ENCODE peak calls at places on chromosomes 2 and 18, in eight cellular contexts. One of them, this sample, is unnamed.

GRCh38 chr2:38876407-38876806 is 631 bp downstream of the MORN2 start:
- DNase-seq in mammary epithelial cell: no peak
- DNase-seq in A549: peak
- DNase-seq in left ventricle myocardium inferior: no peak
- DNase-seq in cardiac muscle cell: no peak
- DNase-seq in IMR-90: no peak
- DNase-seq in heart left ventricle: no peak
- DNase-seq in astrocyte: no peak
- DNase-seq in this sample: no peak

GRCh38 chr18:48783616-48784520 is 166.9 kb downstream of the SMAD7 start:
- DNase-seq in astrocyte: no peak
- DNase-seq in heart left ventricle: no peak
- DNase-seq in A549: no peak
- DNase-seq in cardiac muscle cell: no peak
- DNase-seq in mammary epithelial cell: no peak
- DNase-seq in left ventricle myocardium inferior: no peak
- DNase-seq in IMR-90: no peak
- DNase-seq in this sample: no peak

GRCh38 chr18:44341759-44342158 is 338.9 kb upstream of the SETBP1 start:
- DNase-seq in mammary epithelial cell: peak
- DNase-seq in heart left ventricle: no peak
- DNase-seq in cardiac muscle cell: no peak
- DNase-seq in A549: no peak
- DNase-seq in left ventricle myocardium inferior: no peak
- DNase-seq in astrocyte: peak
- DNase-seq in IMR-90: no peak
- DNase-seq in this sample: no peak

GRCh38 chr2:10406016-10406415 is 42.1 kb downstream of the ODC1 start:
- DNase-seq in astrocyte: peak
- DNase-seq in heart left ventricle: no peak
- DNase-seq in A549: no peak
- DNase-seq in cardiac muscle cell: no peak
- DNase-seq in IMR-90: no peak
- DNase-seq in mammary epithelial cell: no peak
- DNase-seq in left ventricle myocardium inferior: no peak
- DNase-seq in this sample: no peak

GRCh38 chr2:77018219-77018618 is 504.0 kb downstream of the LRRTM4 start:
- DNase-seq in A549: no peak
- DNase-seq in IMR-90: no peak
- DNase-seq in mammary epithelial cell: no peak
- DNase-seq in heart left ventricle: no peak
- DNase-seq in left ventricle myocardium inferior: no peak
- DNase-seq in astrocyte: no peak
- DNase-seq in cardiac muscle cell: no peak
- DNase-seq in this sample: no peak

GRCh38 chr2:69013837-69014796 is 1.1 kb downstream of the ANTXR1 start:
- DNase-seq in astrocyte: peak
- DNase-seq in left ventricle myocardium inferior: no peak
- DNase-seq in IMR-90: peak
- DNase-seq in mammary epithelial cell: peak
- DNase-seq in heart left ventricle: no peak
- DNase-seq in cardiac muscle cell: peak
- DNase-seq in A549: no peak
- DNase-seq in this sample: no peak

GRCh38 chr2:26018184-26018716 is 15.6 kb upstream of the RAB10 start:
- DNase-seq in cardiac muscle cell: peak
- DNase-seq in A549: peak
- DNase-seq in IMR-90: peak
- DNase-seq in astrocyte: peak
- DNase-seq in mammary epithelial cell: peak
- DNase-seq in left ventricle myocardium inferior: peak
- DNase-seq in heart left ventricle: peak
- DNase-seq in this sample: peak

GRCh38 chr2:8694737-8695136 is 12.9 kb downstream of the ID2 start:
- DNase-seq in astrocyte: peak
- DNase-seq in cardiac muscle cell: peak
- DNase-seq in mammary epithelial cell: peak
- DNase-seq in heart left ventricle: no peak
- DNase-seq in left ventricle myocardium inferior: no peak
- DNase-seq in IMR-90: peak
- DNase-seq in A549: no peak
- DNase-seq in this sample: no peak

GRCh38 chr2:102367331-102367971 is 11.9 kb downstream of the IL18R1 start:
- DNase-seq in IMR-90: no peak
- DNase-seq in mammary epithelial cell: no peak
- DNase-seq in heart left ventricle: no peak
- DNase-seq in cardiac muscle cell: no peak
- DNase-seq in A549: no peak
- DNase-seq in astrocyte: no peak
- DNase-seq in left ventricle myocardium inferior: no peak
- DNase-seq in this sample: no peak

GRCh38 chr2:74593826-74594467 is 39.4 kb downstream of the DOK1 start:
- DNase-seq in astrocyte: no peak
- DNase-seq in heart left ventricle: no peak
- DNase-seq in mammary epithelial cell: no peak
- DNase-seq in left ventricle myocardium inferior: no peak
- DNase-seq in cardiac muscle cell: no peak
- DNase-seq in IMR-90: no peak
- DNase-seq in A549: no peak
- DNase-seq in this sample: no peak

GRCh38 chr2:176129013-176129796 is at the start of gene HOXD8:
- DNase-seq in left ventricle myocardium inferior: no peak
- DNase-seq in mammary epithelial cell: no peak
- DNase-seq in cardiac muscle cell: peak
- DNase-seq in astrocyte: peak
- DNase-seq in A549: peak
- DNase-seq in IMR-90: peak
- DNase-seq in heart left ventricle: no peak
- DNase-seq in this sample: no peak

GRCh38 chr2:238456449-238456848 is 29.7 kb downstream of the ASB1 start:
- DNase-seq in cardiac muscle cell: no peak
- DNase-seq in left ventricle myocardium inferior: no peak
- DNase-seq in A549: no peak
- DNase-seq in astrocyte: no peak
- DNase-seq in heart left ventricle: no peak
- DNase-seq in IMR-90: no peak
- DNase-seq in mammary epithelial cell: no peak
- DNase-seq in this sample: no peak
- H3K27ac ChIP-seq in cardiac muscle cell: no peak
- H3K27ac ChIP-seq in left ventricle myocardium inferior: no peak
- H3K27ac ChIP-seq in A549: no peak
- H3K27ac ChIP-seq in astrocyte: no peak
- H3K27ac ChIP-seq in heart left ventricle: no peak
- H3K27ac ChIP-seq in IMR-90: no peak
- H3K27ac ChIP-seq in mammary epithelial cell: no peak
- H3K27ac ChIP-seq in this sample: no peak

DNA sequence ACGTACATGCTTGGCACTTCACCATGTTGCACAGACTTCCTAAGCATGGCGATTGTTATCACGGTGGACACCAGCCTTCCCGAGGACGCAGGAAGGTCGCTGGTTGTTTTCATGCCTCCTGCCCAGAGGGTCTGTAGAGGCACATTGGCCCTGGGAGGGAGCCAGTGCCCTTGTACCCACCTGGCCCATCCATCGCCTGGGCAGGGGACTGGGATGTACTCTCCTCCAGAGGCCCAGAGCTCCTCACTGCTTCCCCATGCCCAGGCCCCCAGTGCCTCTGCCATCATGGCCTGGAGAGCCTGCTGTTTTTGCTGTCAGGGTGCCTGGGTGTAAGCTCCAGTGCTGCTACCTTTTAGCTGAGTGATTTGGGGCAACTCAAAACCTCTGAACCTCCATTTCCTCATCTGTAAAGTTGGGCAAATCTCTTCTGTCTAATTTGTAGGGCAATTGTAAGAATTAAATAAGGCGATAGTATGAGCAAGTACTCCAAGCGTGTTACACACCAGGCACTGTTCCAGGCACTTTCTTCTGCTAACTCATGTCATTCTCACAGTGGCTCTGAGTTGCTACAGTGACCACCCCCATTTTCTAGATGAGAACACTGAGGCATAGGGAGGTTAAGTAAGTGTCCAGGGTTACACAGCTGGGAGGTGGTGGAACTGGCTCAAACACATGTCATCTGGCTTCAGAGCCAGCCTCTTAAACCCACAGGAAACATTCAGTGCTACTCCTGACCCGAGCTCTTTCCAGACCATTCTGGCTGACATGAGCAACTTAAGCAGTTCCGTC is 45.3 kb downstream of the GREB1 start:
- DNase-seq in astrocyte: no peak
- DNase-seq in cardiac muscle cell: no peak
- DNase-seq in IMR-90: no peak
- DNase-seq in A549: no peak
- DNase-seq in left ventricle myocardium inferior: no peak
- DNase-seq in mammary epithelial cell: no peak
- DNase-seq in heart left ventricle: no peak
- DNase-seq in this sample: no peak
- TF ChIP-seq CTCF in astrocyte: no peak
- TF ChIP-seq CTCF in cardiac muscle cell: no peak
- TF ChIP-seq CTCF in IMR-90: no peak
- TF ChIP-seq CTCF in A549: no peak
- TF ChIP-seq CTCF in left ventricle myocardium inferior: no peak
- TF ChIP-seq CTCF in mammary epithelial cell: no peak
- TF ChIP-seq CTCF in heart left ventricle: no peak
- TF ChIP-seq CTCF in this sample: no peak

DNA sequence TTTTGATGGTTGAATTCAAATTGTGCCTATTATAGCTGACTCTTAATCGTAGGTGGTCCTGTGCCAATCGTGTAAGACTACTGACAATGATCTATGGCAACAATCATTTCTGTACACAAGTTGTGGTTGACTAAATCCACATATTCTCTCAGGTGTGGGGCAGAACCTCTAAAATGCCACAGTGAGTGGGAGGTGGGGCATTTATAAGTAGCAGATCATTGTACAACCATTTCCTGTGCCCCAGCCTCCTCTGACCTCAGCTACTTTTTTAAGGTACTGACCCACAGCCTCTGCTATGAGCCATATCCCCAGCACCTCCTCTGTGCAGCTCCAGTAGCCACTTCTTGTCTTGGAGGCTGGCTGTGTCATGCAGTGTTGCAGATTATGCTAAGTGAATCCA is 48.6 kb upstream of the RAPH1 start:
- DNase-seq in left ventricle myocardium inferior: no peak
- DNase-seq in IMR-90: peak
- DNase-seq in astrocyte: peak
- DNase-seq in cardiac muscle cell: peak
- DNase-seq in mammary epithelial cell: peak
- DNase-seq in A549: no peak
- DNase-seq in heart left ventricle: no peak
- DNase-seq in this sample: no peak
- H3K4me3 ChIP-seq in left ventricle myocardium inferior: no peak
- H3K4me3 ChIP-seq in IMR-90: no peak
- H3K4me3 ChIP-seq in astrocyte: no peak
- H3K4me3 ChIP-seq in cardiac muscle cell: no peak
- H3K4me3 ChIP-seq in mammary epithelial cell: no peak
- H3K4me3 ChIP-seq in A549: no peak
- H3K4me3 ChIP-seq in heart left ventricle: no peak
- H3K4me3 ChIP-seq in this sample: no peak

DNA sequence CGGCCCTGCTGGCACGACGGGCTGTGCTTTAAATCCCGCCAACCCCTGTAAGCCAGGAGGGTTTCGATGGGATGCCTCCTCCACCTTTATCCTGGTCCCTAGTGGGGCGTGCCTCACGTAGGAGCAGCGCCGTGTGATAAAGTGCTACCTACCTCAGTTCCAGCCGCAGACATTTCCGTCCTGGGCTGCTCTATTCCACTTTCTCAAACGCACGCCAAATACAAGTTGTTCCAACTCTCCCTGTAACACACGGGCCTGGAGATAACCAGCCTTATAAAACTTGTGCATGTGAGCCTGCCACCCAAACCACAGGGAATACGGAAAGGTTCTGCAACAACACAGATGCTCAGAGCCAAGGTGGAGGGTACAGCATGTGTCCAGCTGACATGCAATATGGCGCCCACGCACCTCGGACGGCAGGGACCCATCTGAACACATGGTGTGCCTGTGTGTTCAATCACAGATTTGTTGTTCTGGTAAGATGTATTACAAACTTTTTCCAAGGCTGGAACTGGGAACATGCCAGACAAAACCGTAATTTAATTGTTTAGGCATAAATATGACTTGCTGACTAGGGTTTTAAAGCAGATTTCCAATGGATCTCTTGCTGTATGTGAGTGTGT is 47.7 kb downstream of the ZNF516 start:
- DNase-seq in astrocyte: no peak
- DNase-seq in IMR-90: no peak
- DNase-seq in A549: no peak
- DNase-seq in mammary epithelial cell: no peak
- DNase-seq in heart left ventricle: no peak
- DNase-seq in left ventricle myocardium inferior: no peak
- DNase-seq in cardiac muscle cell: no peak
- DNase-seq in this sample: no peak
- H3K27ac ChIP-seq in astrocyte: no peak
- H3K27ac ChIP-seq in IMR-90: no peak
- H3K27ac ChIP-seq in A549: no peak
- H3K27ac ChIP-seq in mammary epithelial cell: no peak
- H3K27ac ChIP-seq in heart left ventricle: no peak
- H3K27ac ChIP-seq in left ventricle myocardium inferior: no peak
- H3K27ac ChIP-seq in cardiac muscle cell: no peak
- H3K27ac ChIP-seq in this sample: no peak

GRCh38 chr2:135741395-135742306 is at the start of gene UBXN4:
- DNase-seq in heart left ventricle: peak
- DNase-seq in cardiac muscle cell: peak
- DNase-seq in left ventricle myocardium inferior: peak
- DNase-seq in astrocyte: peak
- DNase-seq in mammary epithelial cell: peak
- DNase-seq in IMR-90: peak
- DNase-seq in A549: peak
- DNase-seq in this sample: peak
- TF ChIP-seq CTCF in heart left ventricle: peak
- TF ChIP-seq CTCF in cardiac muscle cell: peak
- TF ChIP-seq CTCF in left ventricle myocardium inferior: peak
- TF ChIP-seq CTCF in astrocyte: peak
- TF ChIP-seq CTCF in mammary epithelial cell: peak
- TF ChIP-seq CTCF in IMR-90: peak
- TF ChIP-seq CTCF in A549: no peak
- TF ChIP-seq CTCF in this sample: peak

GRCh38 chr2:138504546-138505239 is 3.1 kb downstream of the SPOPL start:
- DNase-seq in cardiac muscle cell: no peak
- DNase-seq in mammary epithelial cell: no peak
- DNase-seq in astrocyte: no peak
- DNase-seq in IMR-90: no peak
- DNase-seq in A549: no peak
- DNase-seq in heart left ventricle: no peak
- DNase-seq in left ventricle myocardium inferior: no peak
- DNase-seq in this sample: no peak
- H3K4me3 ChIP-seq in cardiac muscle cell: peak
- H3K4me3 ChIP-seq in mammary epithelial cell: peak
- H3K4me3 ChIP-seq in astrocyte: no peak
- H3K4me3 ChIP-seq in IMR-90: no peak
- H3K4me3 ChIP-seq in A549: no peak
- H3K4me3 ChIP-seq in heart left ventricle: no peak
- H3K4me3 ChIP-seq in left ventricle myocardium inferior: peak
- H3K4me3 ChIP-seq in this sample: no peak

DNA sequence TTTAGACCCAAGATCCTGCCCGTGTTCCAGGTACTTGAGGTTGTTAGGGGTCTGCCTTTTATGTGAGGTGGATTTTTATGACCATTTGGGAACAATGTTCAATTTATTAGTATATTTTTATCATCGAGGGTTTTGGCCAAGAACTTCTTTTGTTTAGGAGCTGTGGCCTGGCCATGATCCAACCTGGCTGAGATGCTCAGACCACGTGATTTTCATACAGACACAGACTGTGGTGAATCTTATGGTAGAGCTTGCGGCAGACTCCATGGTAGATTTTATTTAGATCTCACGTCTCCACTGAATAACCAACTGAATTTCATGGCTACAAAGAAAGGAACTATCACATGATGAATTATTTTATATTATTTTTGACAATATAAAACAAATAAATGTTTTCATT is 405.5 kb upstream of the VWC2L start:
- DNase-seq in heart left ventricle: no peak
- DNase-seq in A549: no peak
- DNase-seq in mammary epithelial cell: no peak
- DNase-seq in astrocyte: peak
- DNase-seq in left ventricle myocardium inferior: no peak
- DNase-seq in cardiac muscle cell: peak
- DNase-seq in IMR-90: peak
- DNase-seq in this sample: no peak
- H3K27ac ChIP-seq in heart left ventricle: no peak
- H3K27ac ChIP-seq in A549: no peak
- H3K27ac ChIP-seq in mammary epithelial cell: no peak
- H3K27ac ChIP-seq in astrocyte: no peak
- H3K27ac ChIP-seq in left ventricle myocardium inferior: no peak
- H3K27ac ChIP-seq in cardiac muscle cell: no peak
- H3K27ac ChIP-seq in IMR-90: no peak
- H3K27ac ChIP-seq in this sample: no peak